ENCODE peak calls at places on chromosomes 13 and 19, in six cellular contexts. One of them, this sample, is unnamed. For H3K4me1, the result is how much of the 10 kb centered on the place peaks cover.

GRCh38 chr13:43994999-43995859 is 115.5 kb downstream of the LACC1 start:
- DNase-seq in HCT116: no peak
- DNase-seq in H1: no peak
- DNase-seq in GM12878: no peak
- DNase-seq in HepG2: no peak
- DNase-seq in K562: no peak
- DNase-seq in this sample: no peak

GRCh38 chr13:113562085-113562749 is 22.3 kb upstream of the TFDP1 start:
- DNase-seq in HepG2: peak
- DNase-seq in GM12878: no peak
- DNase-seq in H1: peak
- DNase-seq in K562: peak
- DNase-seq in HCT116: no peak
- DNase-seq in this sample: peak

GRCh38 chr13:24053505-24054251 is 106.8 kb upstream of the SPATA13 start:
- DNase-seq in H1: peak
- DNase-seq in K562: peak
- DNase-seq in HCT116: peak
- DNase-seq in HepG2: peak
- DNase-seq in GM12878: peak
- DNase-seq in this sample: peak

GRCh38 chr13:112859817-112860190 is 109.2 kb upstream of the MCF2L start:
- DNase-seq in GM12878: no peak
- DNase-seq in K562: no peak
- DNase-seq in HepG2: no peak
- DNase-seq in HCT116: no peak
- DNase-seq in H1: no peak
- DNase-seq in this sample: peak

GRCh38 chr19:45113628-45114027 is 20.6 kb downstream of the PPP1R37 start:
- DNase-seq in H1: no peak
- DNase-seq in GM12878: no peak
- DNase-seq in K562: no peak
- DNase-seq in HepG2: peak
- DNase-seq in HCT116: no peak
- DNase-seq in this sample: no peak

GRCh38 chr19:34459614-34460013 is 21.9 kb upstream of the WTIP start:
- DNase-seq in HepG2: no peak
- DNase-seq in GM12878: no peak
- DNase-seq in HCT116: no peak
- DNase-seq in H1: no peak
- DNase-seq in K562: no peak
- DNase-seq in this sample: no peak

GRCh38 chr13:45623516-45624090 is 8.1 kb upstream of the ERICH6B start:
- DNase-seq in HCT116: peak
- DNase-seq in K562: peak
- DNase-seq in GM12878: peak
- DNase-seq in HepG2: peak
- DNase-seq in H1: no peak
- DNase-seq in this sample: peak

GRCh38 chr13:67416047-67416925 is 186.2 kb upstream of the PCDH9 start:
- DNase-seq in H1: peak
- DNase-seq in GM12878: no peak
- DNase-seq in K562: peak
- DNase-seq in HCT116: no peak
- DNase-seq in HepG2: peak
- DNase-seq in this sample: peak

GRCh38 chr13:28411859-28412353 is 83.0 kb downstream of the FLT1 start:
- DNase-seq in K562: peak
- DNase-seq in H1: no peak
- DNase-seq in GM12878: no peak
- DNase-seq in HepG2: no peak
- DNase-seq in HCT116: no peak
- DNase-seq in this sample: peak

GRCh38 chr19:5026706-5027273 is 57.9 kb downstream of the KDM4B start:
- DNase-seq in GM12878: no peak
- DNase-seq in HCT116: no peak
- DNase-seq in HepG2: no peak
- DNase-seq in H1: no peak
- DNase-seq in K562: no peak
- DNase-seq in this sample: no peak

GRCh38 chr19:55044771-55045716 is 7.0 kb upstream of the GP6 start:
- DNase-seq in HepG2: no peak
- DNase-seq in K562: no peak
- DNase-seq in HCT116: no peak
- DNase-seq in GM12878: no peak
- DNase-seq in H1: no peak
- DNase-seq in this sample: no peak

GRCh38 chr19:42474743-42475142 is 32.0 kb upstream of the CXCL17 start:
- DNase-seq in H1: no peak
- DNase-seq in HepG2: no peak
- DNase-seq in K562: no peak
- DNase-seq in HCT116: no peak
- DNase-seq in GM12878: no peak
- DNase-seq in this sample: no peak

GRCh38 chr13:91351123-91351522 is 3.6 kb downstream of the MIR17HG start:
- DNase-seq in HepG2: no peak
- DNase-seq in H1: no peak
- DNase-seq in HCT116: no peak
- DNase-seq in GM12878: no peak
- DNase-seq in K562: no peak
- DNase-seq in this sample: no peak

GRCh38 chr13:31594056-31594455 is 145.3 kb upstream of the RXFP2 start:
- DNase-seq in HepG2: no peak
- DNase-seq in HCT116: no peak
- DNase-seq in H1: no peak
- DNase-seq in K562: no peak
- DNase-seq in GM12878: no peak
- DNase-seq in this sample: no peak

GRCh38 chr13:76035711-76036110 is 399.6 kb downstream of the LMO7 start:
- DNase-seq in H1: no peak
- DNase-seq in K562: no peak
- DNase-seq in HCT116: no peak
- DNase-seq in HepG2: no peak
- DNase-seq in GM12878: no peak
- DNase-seq in this sample: no peak

GRCh38 chr13:30038884-30039283 is 188.5 kb upstream of the UBL3 start:
- DNase-seq in GM12878: no peak
- DNase-seq in K562: no peak
- DNase-seq in HCT116: no peak
- DNase-seq in H1: no peak
- DNase-seq in HepG2: no peak
- DNase-seq in this sample: no peak

GRCh38 chr13:31022491-31022890 is 90.0 kb downstream of the TEX26 start:
- DNase-seq in K562: no peak
- DNase-seq in HepG2: no peak
- DNase-seq in HCT116: no peak
- DNase-seq in GM12878: no peak
- DNase-seq in H1: no peak
- DNase-seq in this sample: no peak

GRCh38 chr13:68257111-68257842 is 1027.1 kb upstream of the PCDH9 start:
- DNase-seq in H1: no peak
- DNase-seq in K562: no peak
- DNase-seq in HCT116: no peak
- DNase-seq in HepG2: no peak
- DNase-seq in GM12878: no peak
- DNase-seq in this sample: no peak

GRCh38 chr19:8552810-8553209 is 24.4 kb downstream of the MYO1F start:
- DNase-seq in HepG2: peak
- DNase-seq in HCT116: peak
- DNase-seq in H1: peak
- DNase-seq in GM12878: no peak
- DNase-seq in K562: peak
- DNase-seq in this sample: peak

GRCh38 chr19:41945135-41945766 is 13.9 kb downstream of the RABAC1 start:
- DNase-seq in K562: no peak
- DNase-seq in HepG2: no peak
- DNase-seq in GM12878: peak
- DNase-seq in HCT116: no peak
- DNase-seq in H1: no peak
- DNase-seq in this sample: no peak

GRCh38 chr13:25378528-25378927 is 6.8 kb downstream of the ATP8A2 start:
- DNase-seq in K562: no peak
- DNase-seq in GM12878: no peak
- DNase-seq in HepG2: no peak
- DNase-seq in H1: no peak
- DNase-seq in HCT116: no peak
- DNase-seq in this sample: no peak

GRCh38 chr13:91133941-91134772 is 213.3 kb upstream of the MIR17HG start:
- DNase-seq in HCT116: peak
- DNase-seq in H1: no peak
- DNase-seq in GM12878: no peak
- DNase-seq in HepG2: peak
- DNase-seq in K562: peak
- DNase-seq in this sample: peak

GRCh38 chr13:109803822-109804221 is 17.4 kb upstream of the IRS2 start:
- DNase-seq in HCT116: no peak
- DNase-seq in HepG2: peak
- DNase-seq in GM12878: no peak
- DNase-seq in H1: no peak
- DNase-seq in K562: no peak
- DNase-seq in this sample: no peak

GRCh38 chr19:13100031-13100588 is 2.5 kb downstream of the LYL1 start:
- DNase-seq in HCT116: no peak
- DNase-seq in HepG2: no peak
- DNase-seq in H1: no peak
- DNase-seq in GM12878: peak
- DNase-seq in K562: no peak
- DNase-seq in this sample: no peak

GRCh38 chr13:45564108-45564507 is 51.4 kb downstream of the ERICH6B start:
- DNase-seq in K562: no peak
- DNase-seq in HepG2: peak
- DNase-seq in HCT116: no peak
- DNase-seq in H1: no peak
- DNase-seq in GM12878: no peak
- DNase-seq in this sample: no peak

GRCh38 chr13:24911135-24911524 is 147.2 kb downstream of the RNF17 start:
- DNase-seq in K562: peak
- DNase-seq in H1: no peak
- DNase-seq in GM12878: no peak
- DNase-seq in HepG2: no peak
- DNase-seq in HCT116: no peak
- DNase-seq in this sample: no peak

GRCh38 chr19:36436531-36436930 is 18.1 kb upstream of the ZFP82 start:
- DNase-seq in GM12878: no peak
- DNase-seq in K562: no peak
- DNase-seq in H1: no peak
- DNase-seq in HCT116: no peak
- DNase-seq in HepG2: no peak
- DNase-seq in this sample: no peak

GRCh38 chr19:14770136-14770535 is 8.2 kb downstream of the ADGRE2 start:
- DNase-seq in HepG2: no peak
- DNase-seq in K562: no peak
- DNase-seq in HCT116: no peak
- DNase-seq in GM12878: no peak
- DNase-seq in H1: no peak
- DNase-seq in this sample: no peak

GRCh38 chr13:48492123-48493075 is 40.5 kb downstream of the RCBTB2 start:
- DNase-seq in HCT116: no peak
- DNase-seq in K562: peak
- DNase-seq in HepG2: no peak
- DNase-seq in H1: no peak
- DNase-seq in GM12878: peak
- DNase-seq in this sample: no peak

GRCh38 chr13:110402301-110403069 is 95.4 kb downstream of the COL4A2 start:
- DNase-seq in HepG2: no peak
- DNase-seq in GM12878: no peak
- DNase-seq in K562: no peak
- DNase-seq in HCT116: no peak
- DNase-seq in H1: no peak
- DNase-seq in this sample: no peak

GRCh38 chr19:57641715-57642234 is 8.8 kb downstream of the ZNF211 start:
- DNase-seq in H1: no peak
- DNase-seq in HCT116: no peak
- DNase-seq in K562: no peak
- DNase-seq in GM12878: no peak
- DNase-seq in HepG2: no peak
- DNase-seq in this sample: no peak

GRCh38 chr19:2503521-2504109 is 27.7 kb downstream of the GADD45B start:
- DNase-seq in HCT116: peak
- DNase-seq in GM12878: no peak
- DNase-seq in K562: peak
- DNase-seq in H1: no peak
- DNase-seq in HepG2: no peak
- DNase-seq in this sample: no peak
- H3K27ac ChIP-seq in HCT116: peak
- H3K27ac ChIP-seq in GM12878: no peak
- H3K27ac ChIP-seq in K562: peak
- H3K27ac ChIP-seq in H1: no peak
- H3K27ac ChIP-seq in HepG2: no peak
- H3K27ac ChIP-seq in this sample: no peak

GRCh38 chr13:21234537-21234936 is 58.1 kb downstream of the MRPL57 start:
- DNase-seq in K562: no peak
- DNase-seq in H1: no peak
- DNase-seq in GM12878: no peak
- DNase-seq in HepG2: peak
- DNase-seq in HCT116: no peak
- DNase-seq in this sample: peak

GRCh38 chr13:21237081-21237480 is 60.6 kb downstream of the MRPL57 start:
- DNase-seq in HepG2: no peak
- DNase-seq in HCT116: no peak
- DNase-seq in GM12878: no peak
- DNase-seq in K562: no peak
- DNase-seq in H1: no peak
- DNase-seq in this sample: no peak

GRCh38 chr13:21240586-21240985 is 64.1 kb downstream of the MRPL57 start:
- DNase-seq in HepG2: no peak
- DNase-seq in GM12878: no peak
- DNase-seq in H1: no peak
- DNase-seq in K562: no peak
- DNase-seq in HCT116: no peak
- DNase-seq in this sample: no peak

GRCh38 chr13:21242236-21242635 is 65.8 kb downstream of the MRPL57 start:
- DNase-seq in HCT116: peak
- DNase-seq in GM12878: no peak
- DNase-seq in H1: peak
- DNase-seq in HepG2: peak
- DNase-seq in K562: no peak
- DNase-seq in this sample: peak

GRCh38 chr13:21238267-21238666 is 61.8 kb downstream of the MRPL57 start:
- DNase-seq in K562: no peak
- DNase-seq in HCT116: no peak
- DNase-seq in GM12878: no peak
- DNase-seq in HepG2: no peak
- DNase-seq in H1: no peak
- DNase-seq in this sample: no peak
- H3K4me1 ChIP-seq in K562: under half
- H3K4me1 ChIP-seq in HCT116: under half
- H3K4me1 ChIP-seq in GM12878: under half
- H3K4me1 ChIP-seq in HepG2: under half
- H3K4me1 ChIP-seq in H1: under half
- H3K4me1 ChIP-seq in this sample: under half

GRCh38 chr13:106535552-106536243 is at the start of gene EFNB2:
- DNase-seq in H1: peak
- DNase-seq in HCT116: peak
- DNase-seq in K562: peak
- DNase-seq in HepG2: peak
- DNase-seq in GM12878: peak
- DNase-seq in this sample: peak
- TF ChIP-seq YY1 in H1: peak
- TF ChIP-seq YY1 in HCT116: no peak
- TF ChIP-seq YY1 in K562: no peak
- TF ChIP-seq YY1 in HepG2: no peak
- TF ChIP-seq YY1 in GM12878: no peak
- TF ChIP-seq YY1 in this sample: no peak

GRCh38 chr19:15934332-15935078 is at the start of gene CYP4F11:
- DNase-seq in GM12878: no peak
- DNase-seq in H1: no peak
- DNase-seq in K562: no peak
- DNase-seq in HCT116: peak
- DNase-seq in HepG2: peak
- DNase-seq in this sample: no peak
- H3K27ac ChIP-seq in GM12878: no peak
- H3K27ac ChIP-seq in H1: no peak
- H3K27ac ChIP-seq in K562: no peak
- H3K27ac ChIP-seq in HCT116: peak
- H3K27ac ChIP-seq in HepG2: peak
- H3K27ac ChIP-seq in this sample: no peak